ENCODE peak calls at places on chromosomes 12 and 14, in four cellular contexts. One of them, this sample, is unnamed.

GRCh38 chr14:105045710-105046326 is 19.4 kb downstream of the GPR132 start:
- DNase-seq in stomach: peak
- DNase-seq in gastrocnemius medialis: peak
- DNase-seq in heart left ventricle: peak
- DNase-seq in this sample: no peak

GRCh38 chr12:39427360-39427808 is 15.5 kb downstream of the KIF21A start:
- DNase-seq in gastrocnemius medialis: no peak
- DNase-seq in stomach: no peak
- DNase-seq in heart left ventricle: no peak
- DNase-seq in this sample: no peak

GRCh38 chr14:53951661-53952265 is 4.9 kb downstream of the BMP4 start:
- DNase-seq in gastrocnemius medialis: no peak
- DNase-seq in heart left ventricle: no peak
- DNase-seq in stomach: no peak
- DNase-seq in this sample: no peak

GRCh38 chr14:44657688-44658388 is 150.8 kb upstream of the FSCB start:
- DNase-seq in stomach: no peak
- DNase-seq in gastrocnemius medialis: no peak
- DNase-seq in heart left ventricle: no peak
- DNase-seq in this sample: no peak

GRCh38 chr14:73789996-73790581 is 61.5 kb upstream of the PTGR2 start:
- DNase-seq in gastrocnemius medialis: peak
- DNase-seq in heart left ventricle: peak
- DNase-seq in stomach: no peak
- DNase-seq in this sample: no peak

GRCh38 chr12:92928431-92928961 is 599 bp downstream of the EEA1 start:
- DNase-seq in heart left ventricle: peak
- DNase-seq in stomach: no peak
- DNase-seq in gastrocnemius medialis: no peak
- DNase-seq in this sample: no peak

GRCh38 chr12:30748150-30748549 is 6.6 kb downstream of the CAPRIN2 start:
- DNase-seq in stomach: no peak
- DNase-seq in heart left ventricle: no peak
- DNase-seq in gastrocnemius medialis: no peak
- DNase-seq in this sample: no peak

GRCh38 chr12:118312578-118312977 is 60.1 kb downstream of the TAOK3 start:
- DNase-seq in gastrocnemius medialis: no peak
- DNase-seq in heart left ventricle: no peak
- DNase-seq in stomach: no peak
- DNase-seq in this sample: no peak

GRCh38 chr12:8916154-8916553 is 1.8 kb downstream of the PHC1 start:
- DNase-seq in stomach: no peak
- DNase-seq in gastrocnemius medialis: no peak
- DNase-seq in heart left ventricle: no peak
- DNase-seq in this sample: no peak

GRCh38 chr12:83389237-83389996 is 702.7 kb downstream of the TMTC2 start:
- DNase-seq in gastrocnemius medialis: no peak
- DNase-seq in heart left ventricle: no peak
- DNase-seq in stomach: no peak
- DNase-seq in this sample: no peak

GRCh38 chr12:51322452-51322851 is 1.5 kb downstream of the BIN2 start:
- DNase-seq in gastrocnemius medialis: no peak
- DNase-seq in heart left ventricle: no peak
- DNase-seq in stomach: no peak
- DNase-seq in this sample: no peak

GRCh38 chr14:91315844-91316267 is 71.4 kb upstream of the GPR68 start:
- DNase-seq in gastrocnemius medialis: no peak
- DNase-seq in stomach: peak
- DNase-seq in heart left ventricle: no peak
- DNase-seq in this sample: no peak

GRCh38 chr12:30694412-30694955 is 1.2 kb downstream of the IPO8 start:
- DNase-seq in stomach: no peak
- DNase-seq in heart left ventricle: no peak
- DNase-seq in gastrocnemius medialis: no peak
- DNase-seq in this sample: no peak

GRCh38 chr14:70753518-70753953 is 55.8 kb downstream of the MAP3K9 start:
- DNase-seq in stomach: peak
- DNase-seq in gastrocnemius medialis: no peak
- DNase-seq in heart left ventricle: no peak
- DNase-seq in this sample: no peak

GRCh38 chr12:119082496-119082895 is 96.2 kb upstream of the HSPB8 start:
- DNase-seq in gastrocnemius medialis: no peak
- DNase-seq in heart left ventricle: peak
- DNase-seq in stomach: no peak
- DNase-seq in this sample: no peak

GRCh38 chr14:33454022-33454645 is 496.7 kb downstream of the EGLN3 start:
- DNase-seq in heart left ventricle: no peak
- DNase-seq in gastrocnemius medialis: no peak
- DNase-seq in stomach: no peak
- DNase-seq in this sample: no peak

GRCh38 chr14:28488658-28489057 is 277.9 kb upstream of the FOXG1 start:
- DNase-seq in gastrocnemius medialis: no peak
- DNase-seq in stomach: no peak
- DNase-seq in heart left ventricle: no peak
- DNase-seq in this sample: no peak

GRCh38 chr12:91902860-91903683 is 242.6 kb downstream of the BTG1 start:
- DNase-seq in stomach: no peak
- DNase-seq in gastrocnemius medialis: no peak
- DNase-seq in heart left ventricle: no peak
- DNase-seq in this sample: no peak

GRCh38 chr14:31138301-31138700 is 69.3 kb downstream of the HECTD1 start:
- DNase-seq in gastrocnemius medialis: no peak
- DNase-seq in heart left ventricle: no peak
- DNase-seq in stomach: no peak
- DNase-seq in this sample: no peak

GRCh38 chr14:55938249-55938791 is 179.9 kb upstream of the PELI2 start:
- DNase-seq in heart left ventricle: no peak
- DNase-seq in stomach: peak
- DNase-seq in gastrocnemius medialis: no peak
- DNase-seq in this sample: no peak

GRCh38 chr12:81596558-81596957 is 162.6 kb downstream of the PPFIA2 start:
- DNase-seq in heart left ventricle: no peak
- DNase-seq in gastrocnemius medialis: no peak
- DNase-seq in stomach: no peak
- DNase-seq in this sample: no peak

GRCh38 chr12:22529281-22530060 is 14.9 kb downstream of the C2CD5 start:
- DNase-seq in gastrocnemius medialis: no peak
- DNase-seq in heart left ventricle: no peak
- DNase-seq in stomach: no peak
- DNase-seq in this sample: no peak

GRCh38 chr12:107337354-107338095 is 244.2 kb upstream of the CRY1 start:
- DNase-seq in gastrocnemius medialis: no peak
- DNase-seq in heart left ventricle: no peak
- DNase-seq in stomach: no peak
- DNase-seq in this sample: no peak

GRCh38 chr14:92108345-92109254 is 2.2 kb upstream of the ATXN3 start:
- DNase-seq in heart left ventricle: no peak
- DNase-seq in stomach: no peak
- DNase-seq in gastrocnemius medialis: no peak
- DNase-seq in this sample: no peak

GRCh38 chr14:77593501-77593911 is 22.9 kb downstream of the SPTLC2 start:
- DNase-seq in gastrocnemius medialis: no peak
- DNase-seq in heart left ventricle: no peak
- DNase-seq in stomach: no peak
- DNase-seq in this sample: no peak

GRCh38 chr12:97275261-97276197 is 187.1 kb upstream of the RMST start:
- DNase-seq in stomach: no peak
- DNase-seq in heart left ventricle: no peak
- DNase-seq in gastrocnemius medialis: no peak
- DNase-seq in this sample: no peak

GRCh38 chr12:72570601-72571000 is 298.4 kb downstream of the TRHDE start:
- DNase-seq in stomach: no peak
- DNase-seq in gastrocnemius medialis: no peak
- DNase-seq in heart left ventricle: no peak
- DNase-seq in this sample: no peak

GRCh38 chr14:59175404-59175803 is 13.1 kb upstream of the DAAM1 start:
- DNase-seq in gastrocnemius medialis: no peak
- DNase-seq in heart left ventricle: no peak
- DNase-seq in stomach: no peak
- DNase-seq in this sample: no peak

GRCh38 chr12:5088586-5089264 is 45.0 kb downstream of the KCNA5 start:
- DNase-seq in gastrocnemius medialis: no peak
- DNase-seq in stomach: no peak
- DNase-seq in heart left ventricle: no peak
- DNase-seq in this sample: no peak

GRCh38 chr14:32313977-32314376 is 15.1 kb upstream of the AKAP6 start:
- DNase-seq in gastrocnemius medialis: no peak
- DNase-seq in stomach: no peak
- DNase-seq in heart left ventricle: no peak
- DNase-seq in this sample: no peak

GRCh38 chr14:27077181-27077738 is 479.4 kb upstream of the NOVA1 start:
- DNase-seq in stomach: no peak
- DNase-seq in heart left ventricle: no peak
- DNase-seq in gastrocnemius medialis: no peak
- DNase-seq in this sample: no peak

GRCh38 chr14:27078176-27078575 is 480.3 kb upstream of the NOVA1 start:
- DNase-seq in heart left ventricle: no peak
- DNase-seq in gastrocnemius medialis: no peak
- DNase-seq in stomach: no peak
- DNase-seq in this sample: no peak

DNA sequence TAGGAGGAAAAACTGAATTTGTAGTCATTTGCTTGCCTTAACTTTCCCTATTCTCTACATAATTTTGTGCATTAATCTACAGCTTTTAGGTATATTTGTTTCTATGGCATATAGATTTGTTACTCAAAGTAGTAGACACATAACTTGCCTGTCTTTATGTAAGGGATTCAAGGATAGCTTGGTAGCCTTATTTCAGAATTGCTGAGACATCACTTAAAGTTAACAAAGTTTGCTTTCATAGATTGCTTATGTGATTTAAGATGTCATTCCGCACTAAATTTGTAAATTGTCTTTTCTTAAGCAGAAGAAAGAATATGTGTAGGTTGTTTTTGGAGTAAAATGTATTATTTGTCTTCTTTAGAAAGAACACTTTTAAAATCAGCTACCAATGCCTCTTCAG is 477.7 kb upstream of the NOVA1 start:
- DNase-seq in stomach: no peak
- DNase-seq in heart left ventricle: no peak
- DNase-seq in gastrocnemius medialis: no peak
- DNase-seq in this sample: no peak
- TF ChIP-seq POLR2A in stomach: no peak
- TF ChIP-seq POLR2A in heart left ventricle: no peak
- TF ChIP-seq POLR2A in gastrocnemius medialis: no peak
- TF ChIP-seq POLR2A in this sample: no peak

DNA sequence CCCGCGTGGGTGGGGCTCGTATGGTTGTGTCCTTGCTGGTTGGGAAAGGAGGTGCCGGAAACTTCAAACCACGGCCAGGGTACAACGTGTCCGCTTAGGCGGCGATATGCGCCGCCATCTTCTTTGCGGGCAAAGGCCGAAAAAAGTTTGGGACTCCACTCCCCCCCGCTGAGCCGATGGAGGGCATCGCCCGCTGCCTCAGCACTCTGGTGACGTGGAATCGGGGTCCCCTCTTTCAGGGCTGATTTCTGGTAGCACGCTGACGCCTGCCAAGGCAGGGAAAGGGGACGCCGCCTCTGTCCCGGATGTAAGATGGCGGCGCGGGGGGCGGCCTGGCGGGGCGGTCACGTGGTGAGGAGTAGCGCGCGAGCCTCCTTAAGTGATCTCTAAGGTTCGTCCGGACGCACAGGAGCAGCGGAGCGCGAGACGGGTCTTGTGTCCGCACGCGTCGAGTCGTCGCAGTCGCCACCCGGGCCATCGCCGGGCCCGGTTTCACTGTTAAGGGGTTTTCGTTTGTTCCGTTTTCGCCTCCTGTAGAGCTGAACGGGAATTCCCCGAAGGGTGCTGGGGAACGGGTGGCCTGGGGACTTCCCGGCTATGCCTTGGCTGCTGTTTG is 135.9 kb downstream of the MON2 start:
- DNase-seq in stomach: peak
- DNase-seq in gastrocnemius medialis: peak
- DNase-seq in heart left ventricle: peak
- DNase-seq in this sample: peak
- TF ChIP-seq POLR2A in stomach: peak
- TF ChIP-seq POLR2A in gastrocnemius medialis: peak
- TF ChIP-seq POLR2A in heart left ventricle: no peak
- TF ChIP-seq POLR2A in this sample: peak

DNA sequence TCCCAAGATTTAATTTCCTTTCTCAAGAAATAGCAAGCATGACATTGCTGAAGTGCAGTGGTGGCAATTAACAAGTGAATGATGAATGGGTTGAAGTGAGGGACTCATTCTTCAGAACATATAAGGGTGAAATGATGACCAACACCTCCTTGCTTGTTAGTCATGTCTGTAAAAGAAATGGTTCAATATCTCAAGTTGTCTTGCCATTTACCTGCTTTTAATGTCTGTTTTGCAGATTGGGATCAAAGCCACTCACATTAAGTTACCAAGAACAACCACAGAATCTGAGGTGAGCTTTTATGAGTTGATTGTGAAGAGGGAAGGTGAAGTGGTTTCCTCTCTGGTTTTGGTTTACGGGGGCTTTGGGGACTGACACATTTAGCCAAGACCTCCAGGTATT is 24.1 kb downstream of the MTHFD1 start:
- DNase-seq in gastrocnemius medialis: no peak
- DNase-seq in stomach: no peak
- DNase-seq in heart left ventricle: no peak
- DNase-seq in this sample: no peak
- TF ChIP-seq POLR2A in gastrocnemius medialis: no peak
- TF ChIP-seq POLR2A in stomach: no peak
- TF ChIP-seq POLR2A in heart left ventricle: no peak
- TF ChIP-seq POLR2A in this sample: no peak

GRCh38 chr14:23183479-23183878 is at the start of gene SLC7A8:
- DNase-seq in heart left ventricle: peak
- DNase-seq in gastrocnemius medialis: peak
- DNase-seq in stomach: peak
- DNase-seq in this sample: no peak

GRCh38 chr14:23181453-23181852 is 2.0 kb downstream of the SLC7A8 start:
- DNase-seq in heart left ventricle: no peak
- DNase-seq in gastrocnemius medialis: no peak
- DNase-seq in stomach: no peak
- DNase-seq in this sample: no peak

GRCh38 chr14:23181946-23182345 is 1.5 kb downstream of the SLC7A8 start:
- DNase-seq in heart left ventricle: no peak
- DNase-seq in stomach: no peak
- DNase-seq in gastrocnemius medialis: no peak
- DNase-seq in this sample: no peak

GRCh38 chr14:23183076-23183475 is 384 bp downstream of the SLC7A8 start:
- DNase-seq in gastrocnemius medialis: no peak
- DNase-seq in stomach: no peak
- DNase-seq in heart left ventricle: no peak
- DNase-seq in this sample: no peak

DNA sequence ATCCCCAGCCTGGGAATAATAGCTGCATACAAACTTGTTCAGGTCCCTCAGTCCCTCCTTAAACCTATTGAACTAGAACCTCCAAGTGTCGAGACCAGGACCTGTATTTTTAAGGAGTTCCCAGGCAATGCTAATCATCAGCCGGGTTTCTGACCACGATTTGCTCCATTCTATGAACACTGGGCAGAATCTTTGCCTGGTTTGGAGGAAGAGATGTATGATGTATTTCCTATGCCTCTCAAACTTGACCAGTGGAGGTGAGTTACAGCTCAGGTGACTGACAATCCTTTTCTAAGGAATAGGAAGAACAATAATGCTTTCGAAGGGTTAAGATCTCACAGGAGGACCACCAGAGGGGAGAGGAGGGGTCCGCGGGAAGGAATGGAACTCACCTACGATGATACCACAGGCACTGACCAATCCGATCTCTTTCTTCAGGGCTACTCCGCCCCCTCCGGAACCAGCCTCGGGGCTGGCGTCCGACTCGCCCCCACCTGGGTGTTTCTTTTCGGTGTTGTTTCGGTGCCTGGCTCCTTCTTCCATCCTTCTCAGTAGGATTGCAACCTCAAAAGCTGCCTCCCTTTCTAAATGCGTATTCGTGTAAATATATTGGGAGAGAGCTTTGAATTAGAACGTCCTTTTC is 967 bp downstream of the SLC7A8 start:
- DNase-seq in heart left ventricle: peak
- DNase-seq in stomach: peak
- DNase-seq in gastrocnemius medialis: peak
- DNase-seq in this sample: no peak
- TF ChIP-seq POLR2A in heart left ventricle: no peak
- TF ChIP-seq POLR2A in stomach: no peak
- TF ChIP-seq POLR2A in gastrocnemius medialis: no peak
- TF ChIP-seq POLR2A in this sample: no peak